ENCODE peak calls at places on chromosomes 16 and 17, in eight cellular contexts. One of them, this sample, is unnamed.

GRCh38 chr16:63745456-63745855 is 1376.4 kb downstream of the CDH11 start:
- DNase-seq in GF-D8: no peak
- DNase-seq in stimulated activated CD8-positive, alpha-beta memory T cell treated with anti-CD3 and anti-CD28 coated beads, Interleukin-7, amount 100 ng/mL, for 1 hour: no peak
- DNase-seq in NCI-H345: no peak
- DNase-seq in posterior vena cava: no peak
- DNase-seq in nephron progenitor cell: no peak
- DNase-seq in activated naive CD4-positive, alpha-beta T cell treated with anti-CD3 and anti-CD28 coated beads, Interleukin-2, amount 10 ng/mL, durations not matched to agents 7 days and 5 days: no peak
- DNase-seq in COR-L47: no peak
- DNase-seq in this sample: no peak

GRCh38 chr17:59962739-59963318 is 1.7 kb downstream of the RNFT1 start:
- DNase-seq in GF-D8: no peak
- DNase-seq in stimulated activated CD8-positive, alpha-beta memory T cell treated with anti-CD3 and anti-CD28 coated beads, Interleukin-7, amount 100 ng/mL, for 1 hour: no peak
- DNase-seq in NCI-H345: no peak
- DNase-seq in posterior vena cava: no peak
- DNase-seq in nephron progenitor cell: no peak
- DNase-seq in activated naive CD4-positive, alpha-beta T cell treated with anti-CD3 and anti-CD28 coated beads, Interleukin-2, amount 10 ng/mL, durations not matched to agents 7 days and 5 days: no peak
- DNase-seq in COR-L47: no peak
- DNase-seq in this sample: no peak

GRCh38 chr16:19110537-19111391 is 3.0 kb upstream of the ITPRIPL2 start:
- DNase-seq in GF-D8: no peak
- DNase-seq in stimulated activated CD8-positive, alpha-beta memory T cell treated with anti-CD3 and anti-CD28 coated beads, Interleukin-7, amount 100 ng/mL, for 1 hour: no peak
- DNase-seq in NCI-H345: no peak
- DNase-seq in posterior vena cava: no peak
- DNase-seq in nephron progenitor cell: no peak
- DNase-seq in activated naive CD4-positive, alpha-beta T cell treated with anti-CD3 and anti-CD28 coated beads, Interleukin-2, amount 10 ng/mL, durations not matched to agents 7 days and 5 days: no peak
- DNase-seq in COR-L47: no peak
- DNase-seq in this sample: no peak

GRCh38 chr16:11916524-11917285 is 949 bp upstream of the GSPT1 start:
- DNase-seq in GF-D8: no peak
- DNase-seq in stimulated activated CD8-positive, alpha-beta memory T cell treated with anti-CD3 and anti-CD28 coated beads, Interleukin-7, amount 100 ng/mL, for 1 hour: no peak
- DNase-seq in NCI-H345: no peak
- DNase-seq in posterior vena cava: no peak
- DNase-seq in nephron progenitor cell: no peak
- DNase-seq in activated naive CD4-positive, alpha-beta T cell treated with anti-CD3 and anti-CD28 coated beads, Interleukin-2, amount 10 ng/mL, durations not matched to agents 7 days and 5 days: no peak
- DNase-seq in COR-L47: no peak
- DNase-seq in this sample: no peak

GRCh38 chr17:76753061-76753961 is 15.4 kb downstream of the MFSD11 start:
- DNase-seq in GF-D8: no peak
- DNase-seq in stimulated activated CD8-positive, alpha-beta memory T cell treated with anti-CD3 and anti-CD28 coated beads, Interleukin-7, amount 100 ng/mL, for 1 hour: no peak
- DNase-seq in NCI-H345: no peak
- DNase-seq in posterior vena cava: no peak
- DNase-seq in nephron progenitor cell: no peak
- DNase-seq in activated naive CD4-positive, alpha-beta T cell treated with anti-CD3 and anti-CD28 coated beads, Interleukin-2, amount 10 ng/mL, durations not matched to agents 7 days and 5 days: peak; percentile 62
- DNase-seq in COR-L47: no peak
- DNase-seq in this sample: no peak

GRCh38 chr17:48611681-48612455 is 1.1 kb upstream of the HOXB7 start:
- DNase-seq in GF-D8: no peak
- DNase-seq in stimulated activated CD8-positive, alpha-beta memory T cell treated with anti-CD3 and anti-CD28 coated beads, Interleukin-7, amount 100 ng/mL, for 1 hour: no peak
- DNase-seq in NCI-H345: peak; percentile 97
- DNase-seq in posterior vena cava: no peak
- DNase-seq in nephron progenitor cell: peak; percentile 82
- DNase-seq in activated naive CD4-positive, alpha-beta T cell treated with anti-CD3 and anti-CD28 coated beads, Interleukin-2, amount 10 ng/mL, durations not matched to agents 7 days and 5 days: peak; percentile 37
- DNase-seq in COR-L47: peak; percentile 71
- DNase-seq in this sample: no peak

GRCh38 chr17:66431080-66431795 is 128.8 kb downstream of the PRKCA start:
- DNase-seq in GF-D8: no peak
- DNase-seq in stimulated activated CD8-positive, alpha-beta memory T cell treated with anti-CD3 and anti-CD28 coated beads, Interleukin-7, amount 100 ng/mL, for 1 hour: no peak
- DNase-seq in NCI-H345: no peak
- DNase-seq in posterior vena cava: no peak
- DNase-seq in nephron progenitor cell: no peak
- DNase-seq in activated naive CD4-positive, alpha-beta T cell treated with anti-CD3 and anti-CD28 coated beads, Interleukin-2, amount 10 ng/mL, durations not matched to agents 7 days and 5 days: no peak
- DNase-seq in COR-L47: no peak
- DNase-seq in this sample: no peak

GRCh38 chr17:29126268-29126923 is 53.8 kb downstream of the MYO18A start:
- DNase-seq in GF-D8: no peak
- DNase-seq in stimulated activated CD8-positive, alpha-beta memory T cell treated with anti-CD3 and anti-CD28 coated beads, Interleukin-7, amount 100 ng/mL, for 1 hour: no peak
- DNase-seq in NCI-H345: no peak
- DNase-seq in posterior vena cava: no peak
- DNase-seq in nephron progenitor cell: no peak
- DNase-seq in activated naive CD4-positive, alpha-beta T cell treated with anti-CD3 and anti-CD28 coated beads, Interleukin-2, amount 10 ng/mL, durations not matched to agents 7 days and 5 days: no peak
- DNase-seq in COR-L47: no peak
- DNase-seq in this sample: no peak

GRCh38 chr17:61389670-61390478 is 9.8 kb upstream of the TBX2 start:
- DNase-seq in GF-D8: no peak
- DNase-seq in stimulated activated CD8-positive, alpha-beta memory T cell treated with anti-CD3 and anti-CD28 coated beads, Interleukin-7, amount 100 ng/mL, for 1 hour: no peak
- DNase-seq in NCI-H345: no peak
- DNase-seq in posterior vena cava: no peak
- DNase-seq in nephron progenitor cell: peak; percentile 83
- DNase-seq in activated naive CD4-positive, alpha-beta T cell treated with anti-CD3 and anti-CD28 coated beads, Interleukin-2, amount 10 ng/mL, durations not matched to agents 7 days and 5 days: peak; percentile 58
- DNase-seq in COR-L47: no peak
- DNase-seq in this sample: peak; percentile 77

This sample was measured in upper lobe of right lung.